ENCODE peak calls at places on chromosomes 4 and X, in seven cellular contexts. V, H, T, Z, N, U and K are unnamed samples.

GRCh38 chrX:135421932-135422809 is at the start of gene SMIM10L2A:
- DNase-seq in V (no peak), H (peak), T (no peak), Z (no peak), N (no peak), U (no peak), K (no peak)

GRCh38 chr4:185911556-185912064 is 99.6 kb upstream of the SORBS2 start:
- DNase-seq in V (no peak), H (no peak), T (no peak), Z (no peak), N (no peak), U (no peak), K (no peak)

GRCh38 chrX:100658936-100659335 is 14.9 kb downstream of the SRPX2 start:
- DNase-seq in V (peak), H (no peak), T (no peak), Z (no peak), N (no peak), U (no peak), K (no peak)

GRCh38 chr4:186820371-186820990 is 96.8 kb upstream of the FAT1 start:
- DNase-seq in V (peak), H (peak), T (no peak), Z (no peak), N (no peak), U (no peak), K (no peak)

GRCh38 chr4:41631538-41631937 is 93.6 kb downstream of the LIMCH1 start:
- DNase-seq in V (no peak), H (no peak), T (no peak), Z (no peak), N (no peak), U (no peak), K (no peak)

GRCh38 chr4:103244251-103244650 is 46.1 kb upstream of the CENPE start:
- DNase-seq in V (no peak), H (no peak), T (no peak), Z (no peak), N (no peak), U (no peak), K (no peak)

GRCh38 chr4:128525939-128526630 is 238.5 kb upstream of the PGRMC2 start:
- DNase-seq in V (no peak), H (no peak), T (no peak), Z (no peak), N (no peak), U (no peak), K (no peak)

GRCh38 chrX:146615807-146616206 is 193.8 kb upstream of the CXorf51B start:
- DNase-seq in V (no peak), H (no peak), T (no peak), Z (no peak), N (no peak), U (no peak), K (no peak)

GRCh38 chrX:133335027-133335426 is 80.3 kb downstream of the GPC4 start:
- DNase-seq in V (peak), H (no peak), T (no peak), Z (no peak), N (peak), U (no peak), K (no peak)

GRCh38 chr4:4248885-4249203 is 821 bp upstream of the TMEM128 start:
- DNase-seq in V (no peak), H (no peak), T (no peak), Z (no peak), N (no peak), U (no peak), K (no peak)

GRCh38 chrX:12825801-12826200 is 34.6 kb downstream of the PRPS2 start:
- DNase-seq in V (no peak), H (no peak), T (no peak), Z (no peak), N (no peak), U (no peak), K (no peak)

GRCh38 chr4:41572414-41572986 is 34.5 kb downstream of the LIMCH1 start:
- DNase-seq in V (no peak), H (no peak), T (no peak), Z (peak), N (no peak), U (no peak), K (no peak)

GRCh38 chr4:107153228-107153627 is 117.1 kb upstream of the DKK2 start:
- DNase-seq in V (peak), H (no peak), T (no peak), Z (no peak), N (peak), U (no peak), K (no peak)

GRCh38 chrX:10537308-10537707 is 83.1 kb downstream of the MID1 start:
- DNase-seq in V (no peak), H (no peak), T (no peak), Z (no peak), N (no peak), U (no peak), K (no peak)

GRCh38 chr4:61397174-61397573 is 197.0 kb downstream of the ADGRL3 start:
- DNase-seq in V (no peak), H (no peak), T (no peak), Z (no peak), N (no peak), U (no peak), K (no peak)

GRCh38 chr4:181194096-181194495 is 1049.1 kb upstream of the TENM3 start:
- DNase-seq in V (no peak), H (no peak), T (no peak), Z (no peak), N (no peak), U (no peak), K (no peak)

GRCh38 chr4:70559216-70559830 is 32.7 kb upstream of the AMBN start:
- DNase-seq in V (peak), H (no peak), T (no peak), Z (no peak), N (peak), U (no peak), K (peak)

GRCh38 chr4:147528054-147528453 is 47.2 kb downstream of the EDNRA start:
- DNase-seq in V (no peak), H (no peak), T (no peak), Z (no peak), N (no peak), U (no peak), K (no peak)

GRCh38 chrX:77953708-77954107 is 15.7 kb downstream of the PGAM4 start:
- DNase-seq in V (peak), H (no peak), T (no peak), Z (no peak), N (no peak), U (no peak), K (no peak)

GRCh38 chrX:151752847-151753246 is 18.3 kb downstream of the CNGA2 start:
- DNase-seq in V (no peak), H (no peak), T (no peak), Z (no peak), N (no peak), U (no peak), K (no peak)

GRCh38 chr4:152246659-152247058 is 289.2 kb downstream of the FBXW7 start:
- DNase-seq in V (no peak), H (no peak), T (no peak), Z (no peak), N (no peak), U (no peak), K (no peak)

GRCh38 chrX:23503835-23504539 is 163.3 kb upstream of the PRDX4 start:
- DNase-seq in V (peak), H (peak), T (no peak), Z (peak), N (no peak), U (peak), K (peak)

GRCh38 chr4:6493668-6494304 is 21.4 kb upstream of the PPP2R2C start:
- DNase-seq in V (peak), H (no peak), T (no peak), Z (no peak), N (no peak), U (no peak), K (no peak)

GRCh38 chrX:45351478-45351877 is 150.8 kb upstream of the DIPK2B start:
- DNase-seq in V (no peak), H (no peak), T (no peak), Z (no peak), N (no peak), U (no peak), K (no peak)

GRCh38 chrX:12975999-12976558 is 1.2 kb downstream of the TMSB4X start:
- DNase-seq in V (peak), H (peak), T (peak), Z (no peak), N (no peak), U (no peak), K (no peak)

GRCh38 chr4:82500106-82500738 is 61.6 kb downstream of the TMEM150C start:
- DNase-seq in V (no peak), H (no peak), T (no peak), Z (peak), N (no peak), U (no peak), K (no peak)

GRCh38 chr4:124191329-124191728 is 521.2 kb downstream of the ANKRD50 start:
- DNase-seq in V (no peak), H (no peak), T (no peak), Z (no peak), N (no peak), U (no peak), K (no peak)

GRCh38 chr4:123102897-123103489 is 180.6 kb upstream of the NUDT6 start:
- DNase-seq in V (no peak), H (no peak), T (no peak), Z (no peak), N (no peak), U (no peak), K (no peak)

GRCh38 chrX:46577116-46578005 is 3.8 kb downstream of the CHST7 start:
- DNase-seq in V (no peak), H (no peak), T (no peak), Z (no peak), N (no peak), U (no peak), K (no peak)

GRCh38 chr4:1329408-1330371 is 17.3 kb upstream of the UVSSA start:
- DNase-seq in V (no peak), H (peak), T (no peak), Z (no peak), N (no peak), U (no peak), K (no peak)

DNA sequence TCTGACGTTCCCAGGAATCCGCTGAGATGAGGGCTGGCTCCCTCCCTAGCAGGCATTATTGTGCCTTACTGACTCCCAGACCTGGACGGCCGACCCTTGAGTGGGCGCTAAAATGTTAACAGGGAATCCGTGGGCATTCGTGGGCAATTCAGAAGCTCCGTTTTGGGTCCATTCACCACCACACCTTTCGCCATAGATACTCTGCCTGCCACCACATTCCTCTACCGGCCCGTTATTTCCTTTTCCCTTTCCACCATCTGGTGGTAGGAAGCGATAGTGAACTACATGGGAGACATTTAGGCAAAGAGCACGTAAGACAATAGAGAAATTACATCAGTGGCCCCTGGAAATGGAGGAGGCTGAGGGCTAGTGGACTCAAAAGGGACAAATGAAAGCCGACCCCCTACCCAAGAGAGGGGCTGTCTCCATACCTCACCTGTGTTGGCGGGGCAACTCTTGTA is 1.0 kb upstream of the SH3KBP1 start:
- DNase-seq in V (peak), H (no peak), T (no peak), Z (peak), N (peak), U (no peak), K (no peak)
- TF ChIP-seq CTCF in V (no peak), H (peak), T (no peak), Z (peak), N (no peak), U (peak), K (peak)

DNA sequence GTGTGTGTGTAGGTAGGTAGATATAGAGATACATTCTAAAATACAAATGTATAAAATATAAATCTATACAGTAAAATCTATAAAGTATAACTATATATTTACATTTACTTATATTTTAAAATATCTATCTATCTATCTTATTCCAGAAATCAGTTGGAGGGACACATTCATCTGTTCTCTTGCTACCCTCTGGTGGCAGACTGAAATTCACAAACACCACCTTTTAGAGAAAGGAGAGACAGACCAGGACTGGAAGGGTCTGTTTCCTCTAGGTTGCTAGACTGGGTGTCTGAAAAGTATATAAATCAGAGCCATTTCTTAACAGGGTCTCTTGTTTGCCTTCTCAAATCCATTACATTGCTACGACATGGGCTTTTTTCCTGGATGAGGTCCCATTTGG is 343.0 kb downstream of the OPHN1 start:
- DNase-seq in V (no peak), H (no peak), T (no peak), Z (no peak), N (no peak), U (no peak), K (no peak)
- TF ChIP-seq CTCF in V (no peak), H (no peak), T (no peak), Z (no peak), N (no peak), U (no peak), K (no peak)

GRCh38 chr4:114209589-114209988 is 230.1 kb upstream of the ARSJ start:
- DNase-seq in V (no peak), H (no peak), T (no peak), Z (no peak), N (no peak), U (no peak), K (no peak)

DNA sequence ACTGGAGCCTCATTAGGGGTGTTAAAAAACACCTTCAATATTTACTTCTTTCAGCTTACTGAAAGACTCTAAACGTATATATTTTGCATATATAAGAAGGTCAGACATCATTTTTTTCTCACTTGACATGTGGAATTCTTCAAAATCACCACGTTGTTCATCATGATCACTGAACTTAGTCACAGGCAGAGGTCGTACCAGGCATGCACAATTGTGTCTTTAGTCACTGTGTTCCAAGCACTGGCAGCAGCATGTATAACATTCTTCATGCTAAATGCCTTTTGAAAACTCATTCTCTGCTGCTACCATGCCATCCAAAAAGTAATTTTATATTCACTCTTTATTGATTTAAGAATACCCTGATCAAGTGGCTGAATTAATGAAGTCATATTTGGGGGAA is 229.3 kb upstream of the ARSJ start:
- DNase-seq in V (no peak), H (no peak), T (no peak), Z (no peak), N (no peak), U (no peak), K (no peak)
- TF ChIP-seq CTCF in V (no peak), H (no peak), T (no peak), Z (no peak), N (no peak), U (no peak), K (no peak)

GRCh38 chr4:64715741-64716140 is 306.5 kb upstream of the TECRL start:
- DNase-seq in V (no peak), H (no peak), T (no peak), Z (no peak), N (no peak), U (no peak), K (no peak)

GRCh38 chr4:64718091-64718490 is 308.8 kb upstream of the TECRL start:
- DNase-seq in V (no peak), H (no peak), T (no peak), Z (no peak), N (peak), U (no peak), K (no peak)

GRCh38 chr4:64724689-64725088 is 315.4 kb upstream of the TECRL start:
- DNase-seq in V (no peak), H (no peak), T (no peak), Z (no peak), N (no peak), U (no peak), K (no peak)

GRCh38 chr4:64721106-64721505 is 311.9 kb upstream of the TECRL start:
- DNase-seq in V (no peak), H (no peak), T (no peak), Z (no peak), N (no peak), U (no peak), K (no peak)
- TF ChIP-seq CTCF in V (no peak), H (no peak), T (no peak), Z (no peak), N (no peak), U (no peak), K (no peak)

DNA sequence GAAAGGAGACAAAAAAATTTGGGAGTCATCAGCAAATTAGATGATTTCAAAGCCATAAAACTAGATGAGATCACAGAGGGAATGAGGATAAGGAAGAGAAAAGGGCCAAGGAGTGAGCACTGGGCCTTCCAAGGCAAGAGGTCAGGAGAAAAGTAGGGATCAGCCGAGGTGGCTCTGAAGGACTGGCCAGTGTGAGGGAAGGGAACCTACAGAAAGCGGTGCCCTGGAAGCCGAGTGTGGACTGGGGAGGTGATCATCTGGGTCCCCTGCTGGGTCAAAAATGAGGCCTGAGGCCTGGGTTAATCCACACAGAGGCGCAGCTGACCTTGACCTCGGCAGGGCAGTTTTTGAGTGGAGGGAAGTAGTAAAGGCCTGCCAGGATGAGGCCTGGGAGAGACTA is 133.8 kb downstream of the SMIM20 start:
- DNase-seq in V (no peak), H (no peak), T (no peak), Z (no peak), N (no peak), U (no peak), K (no peak)
- TF ChIP-seq CTCF in V (no peak), H (no peak), T (no peak), Z (no peak), N (no peak), U (no peak), K (no peak)

GRCh38 chr4:80128941-80129340 is 55.9 kb upstream of the ANTXR2 start:
- DNase-seq in V (no peak), H (no peak), T (no peak), Z (no peak), N (no peak), U (no peak), K (no peak)

GRCh38 chr4:80126435-80126834 is 53.4 kb upstream of the ANTXR2 start:
- DNase-seq in V (no peak), H (no peak), T (no peak), Z (no peak), N (no peak), U (no peak), K (no peak)

GRCh38 chr4:80125252-80126177 is 52.5 kb upstream of the ANTXR2 start:
- DNase-seq in V (peak), H (no peak), T (no peak), Z (no peak), N (peak), U (no peak), K (no peak)

GRCh38 chr4:80127870-80128419 is 54.9 kb upstream of the ANTXR2 start:
- DNase-seq in V (no peak), H (no peak), T (no peak), Z (no peak), N (no peak), U (no peak), K (no peak)

GRCh38 chr4:80124246-80125211 is 51.5 kb upstream of the ANTXR2 start:
- DNase-seq in V (no peak), H (no peak), T (no peak), Z (no peak), N (no peak), U (no peak), K (no peak)
- TF ChIP-seq CTCF in V (no peak), H (no peak), T (no peak), Z (no peak), N (no peak), U (no peak), K (no peak)

GRCh38 chr4:81442479-81443085 is 29.1 kb downstream of the RASGEF1B start:
- DNase-seq in V (no peak), H (no peak), T (no peak), Z (no peak), N (no peak), U (no peak), K (no peak)
- TF ChIP-seq CTCF in V (no peak), H (no peak), T (no peak), Z (no peak), N (no peak), U (no peak), K (no peak)

GRCh38 chr4:23660865-23661264 is 229.0 kb downstream of the PPARGC1A start:
- DNase-seq in V (no peak), H (no peak), T (no peak), Z (no peak), N (no peak), U (no peak), K (no peak)
- TF ChIP-seq CTCF in V (no peak), H (no peak), T (no peak), Z (no peak), N (no peak), U (no peak), K (no peak)

GRCh38 chr4:183078634-183079033 is 20.4 kb upstream of the WWC2 start:
- DNase-seq in V (no peak), H (no peak), T (no peak), Z (no peak), N (no peak), U (no peak), K (no peak)

GRCh38 chr4:183074288-183074990 is 24.6 kb upstream of the WWC2 start:
- DNase-seq in V (no peak), H (no peak), T (no peak), Z (no peak), N (no peak), U (no peak), K (no peak)

GRCh38 chr4:183071222-183071621 is 27.8 kb upstream of the WWC2 start:
- DNase-seq in V (no peak), H (no peak), T (no peak), Z (no peak), N (no peak), U (no peak), K (no peak)

GRCh38 chr4:183072181-183072580 is 26.9 kb upstream of the WWC2 start:
- DNase-seq in V (no peak), H (no peak), T (no peak), Z (no peak), N (no peak), U (no peak), K (no peak)

GRCh38 chr4:183073838-183074145 is 25.3 kb upstream of the WWC2 start:
- DNase-seq in V (no peak), H (no peak), T (no peak), Z (no peak), N (no peak), U (no peak), K (no peak)
- TF ChIP-seq CTCF in V (no peak), H (no peak), T (peak), Z (no peak), N (peak), U (no peak), K (no peak)